ENCODE peak calls at places on chromosome 5, in seven cellular contexts. I is fibroblast of mammary gland; B is activated effector memory CD4-positive, alpha-beta T cell treated with Interleukin-2 at 50 U/mL for 16 hours; H is activated CD8-positive, alpha-beta memory T cell treated with anti-CD3 and anti-CD28 coated beads for 1 hour; V is stimulated activated CD8-positive, alpha-beta memory T cell treated with anti-CD3 and anti-CD28 coated beads, Interleukin-4, amount 100 ng/mL, for 24 hours; Y is CD4-positive, alpha-beta T cell; O is GM12891. L is an unnamed sample.

GRCh38 chr5:179382486-179382885 is 37.2 kb upstream of the ADAMTS2 start:
- DNase-seq in V (no peak), Y (no peak), B (no peak), O (no peak), H (no peak), I (no peak), L (no peak)

GRCh38 chr5:131302506-131302905 is 38.7 kb downstream of the CDC42SE2 start:
- DNase-seq in O (no peak), I (no peak), V (no peak), B (no peak), H (no peak), Y (no peak), L (no peak)

GRCh38 chr5:90747175-90747574 is 188.6 kb downstream of the ADGRV1 start:
- DNase-seq in I (peak), V (no peak), B (no peak), H (no peak), Y (no peak), O (no peak), L (no peak)

GRCh38 chr5:170216262-170216864 is 16.4 kb upstream of the C5orf58 start:
- DNase-seq in H (no peak), O (no peak), V (no peak), B (no peak), I (peak), Y (no peak), L (no peak)

GRCh38 chr5:88140396-88140862 is 128.2 kb downstream of the TMEM161B start:
- DNase-seq in H (no peak), O (no peak), B (no peak), I (no peak), Y (no peak), V (no peak), L (no peak)

GRCh38 chr5:64417390-64417789 is 88.4 kb upstream of the RGS7BP start:
- DNase-seq in V (no peak), H (no peak), I (no peak), O (no peak), B (no peak), Y (no peak), L (no peak)

GRCh38 chr5:124760608-124761390 is 14.4 kb upstream of the ZNF608 start:
- DNase-seq in H (no peak), B (no peak), O (no peak), V (no peak), Y (no peak), I (no peak), L (no peak)

GRCh38 chr5:95241635-95242034 is 43.3 kb downstream of the MCTP1 start:
- DNase-seq in I (no peak), H (no peak), Y (no peak), V (no peak), B (no peak), O (peak), L (no peak)

GRCh38 chr5:138263581-138263980 is 10.8 kb downstream of the GFRA3 start:
- DNase-seq in H (no peak), O (no peak), Y (no peak), V (no peak), B (no peak), I (no peak), L (no peak)

GRCh38 chr5:135030123-135030517 is 3.9 kb downstream of the PITX1 start:
- DNase-seq in B (no peak), V (no peak), Y (no peak), H (no peak), I (no peak), O (no peak), L (no peak)

GRCh38 chr5:151618907-151619306 is 27.8 kb upstream of the FAT2 start:
- DNase-seq in V (no peak), B (no peak), H (no peak), Y (no peak), O (no peak), I (no peak), L (no peak)

GRCh38 chr5:96595300-96596090 is 66.7 kb upstream of the CAST start:
- DNase-seq in Y (no peak), B (no peak), V (no peak), I (peak), O (no peak), H (no peak), L (no peak)

GRCh38 chr5:33321026-33321425 is 119.7 kb upstream of the TARS1 start:
- DNase-seq in I (peak), B (no peak), Y (no peak), V (no peak), H (no peak), O (no peak), L (no peak)

GRCh38 chr5:157502143-157502647 is 42.2 kb downstream of the NIPAL4 start:
- DNase-seq in O (no peak), Y (no peak), H (no peak), I (no peak), V (no peak), B (no peak), L (no peak)

GRCh38 chr5:134258896-134259295 is 33.0 kb upstream of the PPP2CA start:
- DNase-seq in Y (no peak), B (no peak), V (no peak), I (no peak), O (no peak), H (no peak), L (no peak)

GRCh38 chr5:150080696-150081435 is 5.5 kb downstream of the CSF1R start:
- DNase-seq in H (no peak), V (no peak), Y (no peak), B (no peak), I (no peak), O (no peak), L (no peak)

GRCh38 chr5:170254056-170254455 is 21.3 kb downstream of the C5orf58 start:
- DNase-seq in O (peak), Y (peak), V (peak), I (peak), H (peak), B (peak), L (no peak)

GRCh38 chr5:75656311-75657003 is 45.2 kb downstream of the ANKDD1B start:
- DNase-seq in O (no peak), V (no peak), I (peak), B (no peak), H (no peak), Y (no peak), L (no peak)

GRCh38 chr5:95471922-95472321 is 80.8 kb downstream of the FAM81B start:
- DNase-seq in O (no peak), Y (no peak), B (no peak), V (no peak), H (no peak), I (peak), L (no peak)

GRCh38 chr5:52134013-52134650 is 653.6 kb upstream of the ITGA1 start:
- DNase-seq in Y (no peak), I (no peak), B (no peak), H (no peak), O (no peak), V (no peak), L (no peak)

GRCh38 chr5:74638776-74639537 is 1.6 kb downstream of the ENC1 start:
- DNase-seq in H (no peak), O (no peak), V (no peak), I (peak), Y (no peak), B (no peak), L (no peak)

GRCh38 chr5:124528838-124529237 is 217.6 kb downstream of the ZNF608 start:
- DNase-seq in V (no peak), I (peak), O (no peak), B (no peak), Y (no peak), H (no peak), L (no peak)

GRCh38 chr5:176656467-176656990 is 9.2 kb downstream of the TSPAN17 start:
- DNase-seq in V (no peak), I (no peak), O (no peak), Y (no peak), B (no peak), H (no peak), L (no peak)

GRCh38 chr5:77266291-77266690 is 55.8 kb downstream of the PDE8B start:
- DNase-seq in I (peak), V (no peak), O (no peak), B (no peak), H (no peak), Y (no peak), L (no peak)

GRCh38 chr5:90410178-90410762 is 714 bp upstream of the CETN3 start:
- DNase-seq in B (no peak), I (no peak), O (no peak), Y (no peak), H (no peak), V (no peak), L (no peak)

GRCh38 chr5:98330871-98331270 is 442.6 kb upstream of the RGMB start:
- DNase-seq in I (no peak), V (no peak), B (no peak), Y (no peak), O (no peak), H (no peak), L (no peak)

GRCh38 chr5:109997191-109997590 is 307.5 kb downstream of the MAN2A1 start:
- DNase-seq in I (no peak), V (no peak), Y (no peak), H (no peak), B (no peak), O (no peak), L (no peak)

GRCh38 chr5:130616161-130616560 is 548.9 kb downstream of the HINT1 start:
- DNase-seq in O (no peak), I (peak), V (no peak), B (no peak), H (no peak), Y (no peak), L (no peak)

GRCh38 chr5:73540192-73540591 is 25.2 kb downstream of the ANKRA2 start:
- DNase-seq in I (peak), H (no peak), V (no peak), Y (no peak), O (no peak), B (no peak), L (no peak)

GRCh38 chr5:88883566-88884434 is 816 bp upstream of the MEF2C start:
- DNase-seq in O (no peak), V (no peak), I (peak), B (no peak), Y (no peak), H (no peak), L (no peak)

GRCh38 chr5:78504726-78505431 is 143.7 kb downstream of the LHFPL2 start:
- DNase-seq in I (peak), H (no peak), B (no peak), O (no peak), V (no peak), Y (no peak), L (peak)

GRCh38 chr5:146313027-146313426 is 25.6 kb upstream of the POU4F3 start:
- DNase-seq in V (no peak), Y (no peak), B (no peak), O (no peak), I (no peak), H (no peak), L (no peak)

GRCh38 chr5:103424453-103425205 is 138.0 kb downstream of the NUDT12 start:
- DNase-seq in Y (no peak), H (no peak), O (no peak), I (peak), B (no peak), V (no peak), L (no peak)

GRCh38 chr5:73300520-73301207 is 127.7 kb downstream of the TMEM174 start:
- DNase-seq in H (no peak), B (no peak), V (no peak), Y (no peak), O (no peak), I (no peak), L (no peak)

GRCh38 chr5:124451721-124452383 is 294.6 kb downstream of the ZNF608 start:
- DNase-seq in B (no peak), Y (no peak), V (no peak), O (no peak), H (no peak), I (no peak), L (no peak)

GRCh38 chr5:79901631-79902030 is 89.4 kb downstream of the MTX3 start:
- DNase-seq in H (no peak), V (no peak), B (no peak), Y (no peak), O (no peak), I (no peak), L (no peak)